ENCODE peak calls at places on chromosomes 13 and 19, in seven cellular contexts. Q is naive thymus-derived CD4-positive, alpha-beta T cell; D is ELR; T is upper lobe of right lung; U is Calu3; W is mucosa of descending colon; C is kidney epithelial cell. S is an unnamed sample.

GRCh38 chr19:45773384-45773783 is 4.3 kb upstream of the SIX5 start:
- DNase-seq in Q (no peak), D (no peak), T (no peak), U (no peak), W (no peak), C (no peak), S (no peak)

GRCh38 chr13:105343134-105343806 is 1192.2 kb downstream of the EFNB2 start:
- DNase-seq in Q (no peak), D (peak), T (no peak), U (no peak), W (no peak), C (peak), S (peak)

GRCh38 chr19:18894254-18895037 is 1.5 kb downstream of the CERS1 start:
- DNase-seq in Q (no peak), D (peak), T (no peak), U (no peak), W (no peak), C (no peak), S (peak)

GRCh38 chr19:52170863-52171320 is 529 bp downstream of the ZNF836 start:
- DNase-seq in Q (peak), D (no peak), T (peak), U (peak), W (peak), C (no peak), S (no peak)

GRCh38 chr19:2969104-2969504 is 8.3 kb upstream of the TLE6 start:
- DNase-seq in Q (no peak), D (no peak), T (no peak), U (no peak), W (no peak), C (no peak), S (no peak)

GRCh38 chr13:48233886-48234488 is 981 bp downstream of the ITM2B start:
- DNase-seq in Q (no peak), D (peak), T (no peak), U (no peak), W (no peak), C (no peak), S (peak)

GRCh38 chr13:40518481-40518882 is 148.0 kb downstream of the FOXO1 start:
- DNase-seq in Q (no peak), D (no peak), T (no peak), U (peak), W (no peak), C (peak), S (no peak)

GRCh38 chr19:44202470-44202869 is 9.9 kb upstream of the ZNF227 start:
- DNase-seq in Q (no peak), D (peak), T (no peak), U (no peak), W (no peak), C (no peak), S (no peak)

GRCh38 chr19:6099633-6100032 is 10.7 kb downstream of the RFX2 start:
- DNase-seq in Q (no peak), D (no peak), T (no peak), U (no peak), W (no peak), C (no peak), S (no peak)

GRCh38 chr19:30790048-30790680 is 418.0 kb downstream of the ZNF536 start:
- DNase-seq in Q (no peak), D (no peak), T (no peak), U (no peak), W (no peak), C (no peak), S (no peak)

GRCh38 chr19:29329460-29330134 is 116.6 kb upstream of the UQCRFS1 start:
- DNase-seq in Q (no peak), D (peak), T (no peak), U (no peak), W (no peak), C (no peak), S (no peak)

GRCh38 chr19:19461671-19462622 is 53.4 kb downstream of the TSSK6 start:
- DNase-seq in Q (no peak), D (no peak), T (peak), U (peak), W (peak), C (no peak), S (peak)

GRCh38 chr13:89900104-89900760 is 1447.3 kb upstream of the MIR17HG start:
- DNase-seq in Q (no peak), D (no peak), T (no peak), U (no peak), W (no peak), C (no peak), S (no peak)

GRCh38 chr13:44651209-44651608 is 75.1 kb upstream of the TSC22D1 start:
- DNase-seq in Q (no peak), D (no peak), T (no peak), U (no peak), W (no peak), C (no peak), S (no peak)

GRCh38 chr19:49663224-49663623 is 2.4 kb downstream of the IRF3 start:
- DNase-seq in Q (no peak), D (no peak), T (no peak), U (no peak), W (no peak), C (no peak), S (no peak)

GRCh38 chr13:28250542-28250941 is 112.2 kb downstream of the PAN3 start:
- DNase-seq in Q (no peak), D (no peak), T (no peak), U (no peak), W (no peak), C (no peak), S (no peak)

GRCh38 chr13:57996717-57997116 is 365.2 kb downstream of the PCDH17 start:
- DNase-seq in Q (no peak), D (no peak), T (no peak), U (no peak), W (no peak), C (no peak), S (peak)

GRCh38 chr13:44011036-44011435 is 131.3 kb downstream of the LACC1 start:
- DNase-seq in Q (no peak), D (peak), T (no peak), U (no peak), W (no peak), C (no peak), S (no peak)

GRCh38 chr19:33389574-33390119 is 16.1 kb downstream of the CEBPG start:
- DNase-seq in Q (no peak), D (no peak), T (peak), U (no peak), W (peak), C (no peak), S (no peak)

GRCh38 chr13:101417501-101417900 is 1.2 kb upstream of the NALCN start:
- DNase-seq in Q (no peak), D (no peak), T (no peak), U (no peak), W (no peak), C (no peak), S (no peak)

GRCh38 chr19:35313614-35314013 is 15.4 kb upstream of the CD22 start:
- DNase-seq in Q (no peak), D (no peak), T (no peak), U (peak), W (peak), C (no peak), S (no peak)

GRCh38 chr13:106145997-106146864 is 389.2 kb downstream of the EFNB2 start:
- DNase-seq in Q (no peak), D (no peak), T (no peak), U (no peak), W (no peak), C (no peak), S (no peak)

GRCh38 chr19:55044771-55045716 is 7.0 kb upstream of the GP6 start:
- DNase-seq in Q (no peak), D (no peak), T (peak), U (no peak), W (no peak), C (no peak), S (no peak)

GRCh38 chr13:66503890-66504289 is 726.2 kb downstream of the PCDH9 start:
- DNase-seq in Q (no peak), D (no peak), T (no peak), U (no peak), W (no peak), C (no peak), S (no peak)

GRCh38 chr19:18239303-18239702 is 13.1 kb upstream of the PDE4C start:
- DNase-seq in Q (no peak), D (peak), T (no peak), U (no peak), W (no peak), C (no peak), S (no peak)

GRCh38 chr13:43153436-43154082 is 130.2 kb downstream of the DNAJC15 start:
- DNase-seq in Q (no peak), D (peak), T (no peak), U (peak), W (no peak), C (peak), S (peak)

GRCh38 chr13:84430441-84430840 is 548.2 kb upstream of the SLITRK1 start:
- DNase-seq in Q (no peak), D (peak), T (no peak), U (no peak), W (no peak), C (no peak), S (no peak)

GRCh38 chr19:39802958-39803357 is 24.3 kb downstream of the LEUTX start:
- DNase-seq in Q (no peak), D (no peak), T (no peak), U (no peak), W (no peak), C (no peak), S (no peak)